ENCODE peak calls at places on chromosomes 6 and 20, in ten cellular contexts. I, W, B, D, C, N, P, S, K and E are unnamed samples.
A peak's percentile ranks its signal among the peaks of the same experiment; 100 is the strongest.

GRCh38 chr20:56487216-56487615 is 18.8 kb downstream of the RTF2 start:
- DNase-seq in B (no peak), D (no peak), C (no peak), K (no peak), P (no peak), S (no peak), I (no peak), N (no peak), W (no peak), E (no peak)

GRCh38 chr6:2196079-2196679 is 49.2 kb downstream of the GMDS start:
- DNase-seq in I (peak; percentile 17), S (peak; percentile 41), K (peak; percentile 42), D (peak; percentile 59), C (peak; percentile 64), W (peak; percentile 79), B (no peak), P (peak; percentile 29), N (no peak), E (no peak)

GRCh38 chr6:136134751-136135150 is 115.4 kb downstream of the MTFR2 start:
- DNase-seq in N (no peak), B (no peak), W (no peak), C (no peak), I (no peak), D (no peak), P (no peak), K (no peak), S (no peak), E (no peak)

GRCh38 chr6:157323924-157324276 is 581 bp upstream of the TMEM242 start:
- DNase-seq in D (peak; percentile 82), K (peak; percentile 85), P (peak; percentile 87), B (peak; percentile 90), I (peak; percentile 70), N (peak; percentile 59), C (peak; percentile 35), S (peak; percentile 71), W (peak; percentile 81), E (peak; percentile 52)

GRCh38 chr6:110949679-110950285 is 8.7 kb upstream of the GTF3C6 start:
- DNase-seq in B (no peak), S (peak; percentile 38), P (no peak), W (peak; percentile 74), C (peak; percentile 19), N (no peak), K (no peak), I (peak; percentile 5), D (peak; percentile 47), E (no peak)

GRCh38 chr6:53466257-53466656 is 78.6 kb downstream of the GCLC start:
- DNase-seq in N (no peak), P (no peak), S (no peak), W (no peak), I (peak; percentile 13), D (no peak), C (no peak), K (no peak), B (no peak), E (no peak)

GRCh38 chr6:26501482-26501986 is 1.4 kb downstream of the BTN1A1 start:
- DNase-seq in C (no peak), B (no peak), D (peak; percentile 16), W (peak; percentile 11), S (no peak), P (no peak), K (peak; percentile 7), I (no peak), N (no peak), E (no peak)

GRCh38 chr20:38337561-38338140 is 8.6 kb upstream of the LBP start:
- DNase-seq in C (no peak), B (no peak), I (peak; percentile 60), W (no peak), S (peak; percentile 84), P (no peak), K (no peak), N (no peak), D (no peak), E (peak; percentile 31)

GRCh38 chr6:33161354-33162320 is 30.6 kb downstream of the COL11A2 start:
- DNase-seq in B (peak; percentile 93), K (peak; percentile 77), W (peak; percentile 54), S (peak; percentile 37), P (peak; percentile 47), N (no peak), D (peak; percentile 56), C (peak; percentile 90), I (peak; percentile 74), E (peak; percentile 67)

GRCh38 chr6:47595785-47596184 is 102.6 kb upstream of the ADGRF4 start:
- DNase-seq in P (no peak), D (no peak), K (no peak), C (no peak), B (no peak), S (no peak), I (peak; percentile 6), W (no peak), N (no peak), E (no peak)

GRCh38 chr6:169238766-169239165 is 14.9 kb downstream of the THBS2 start:
- DNase-seq in P (no peak), W (no peak), C (no peak), B (no peak), D (no peak), S (no peak), N (no peak), I (no peak), K (no peak), E (no peak)

GRCh38 chr6:169239181-169239580 is 14.5 kb downstream of the THBS2 start:
- DNase-seq in K (no peak), B (no peak), W (no peak), I (no peak), D (no peak), N (no peak), P (no peak), C (no peak), S (no peak), E (no peak)

GRCh38 chr6:169236988-169237387 is 16.7 kb downstream of the THBS2 start:
- DNase-seq in K (no peak), C (no peak), D (no peak), W (no peak), I (no peak), N (no peak), B (peak; percentile 78), S (no peak), P (no peak), E (peak; percentile 14)

GRCh38 chr6:169236545-169236944 is 17.1 kb downstream of the THBS2 start:
- DNase-seq in B (no peak), S (no peak), W (no peak), N (no peak), K (no peak), I (no peak), D (no peak), P (no peak), C (no peak), E (peak; percentile 9)

GRCh38 chr6:169237496-169238134 is 16.0 kb downstream of the THBS2 start:
- DNase-seq in D (no peak), P (no peak), N (no peak), K (no peak), W (peak; percentile 2), I (no peak), C (no peak), B (peak; percentile 45), S (no peak), E (peak; percentile 20)
- TF ChIP-seq CTCF in D (no peak), P (no peak), N (no peak), K (no peak), W (no peak), I (no peak), C (no peak), B (no peak), S (no peak), E (no peak)

GRCh38 chr6:37177083-37177949 is 7.4 kb downstream of the PIM1 start:
- DNase-seq in C (no peak), W (no peak), S (no peak), I (no peak), D (no peak), K (no peak), N (no peak), P (no peak), B (no peak), E (no peak)
- TF ChIP-seq CTCF in C (no peak), W (no peak), S (no peak), I (no peak), D (no peak), K (no peak), N (no peak), P (no peak), B (no peak), E (no peak)

DNA sequence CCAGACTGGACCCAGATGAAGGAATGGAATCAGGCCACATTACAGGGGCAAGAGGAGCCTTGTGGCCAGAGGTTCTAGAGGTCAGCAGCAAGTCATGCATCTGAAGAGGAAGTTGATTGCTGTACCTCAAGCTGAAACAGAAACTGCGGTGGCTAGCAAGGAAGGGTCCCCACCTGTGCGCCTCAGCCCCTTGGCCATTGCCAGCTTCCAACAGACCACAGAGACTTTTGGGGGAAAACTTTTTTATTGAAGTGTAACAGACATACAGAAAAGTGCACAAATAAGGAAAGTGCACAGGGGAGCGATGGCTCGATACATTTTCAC is 26.8 kb upstream of the SLC9A8 start:
- DNase-seq in K (no peak), W (no peak), S (no peak), P (no peak), I (no peak), C (peak; percentile 65), B (no peak), D (no peak), N (no peak), E (no peak)
- TF ChIP-seq CTCF in K (no peak), W (no peak), S (no peak), P (no peak), I (no peak), C (no peak), B (no peak), D (no peak), N (no peak), E (no peak)

GRCh38 chr20:46543959-46544358 is 6.5 kb downstream of the OCSTAMP start:
- DNase-seq in C (no peak), D (no peak), I (no peak), S (no peak), K (no peak), W (no peak), P (no peak), B (no peak), N (no peak), E (no peak)

GRCh38 chr20:46544576-46544975 is 5.9 kb downstream of the OCSTAMP start:
- DNase-seq in D (no peak), S (no peak), C (no peak), N (no peak), B (no peak), W (peak; percentile 31), K (no peak), I (no peak), P (no peak), E (no peak)

GRCh38 chr20:46541229-46541935 is 9.1 kb downstream of the OCSTAMP start:
- DNase-seq in B (no peak), P (no peak), D (no peak), K (no peak), W (no peak), C (no peak), N (no peak), I (no peak), S (no peak), E (no peak)

GRCh38 chr20:46543033-46543432 is 7.4 kb downstream of the OCSTAMP start:
- DNase-seq in D (no peak), N (no peak), W (no peak), K (no peak), S (no peak), C (no peak), P (no peak), I (no peak), B (no peak), E (no peak)

GRCh38 chr20:46539113-46539512 is 11.3 kb downstream of the OCSTAMP start:
- DNase-seq in C (no peak), B (no peak), I (no peak), N (no peak), W (no peak), P (no peak), K (no peak), S (no peak), D (no peak), E (no peak)
- TF ChIP-seq CTCF in C (no peak), B (no peak), I (no peak), N (peak; percentile 33), W (no peak), P (no peak), K (no peak), S (no peak), D (peak; percentile 6), E (no peak)